ENCODE peak calls at places on chromosomes 2 and 18, in seven cellular contexts. M is ascending aorta, Q is heart left ventricle, E is lower lobe of right lung, X is GM23248, D is head of caudate nucleus, G is DMS79 treated with DMSO at 0.1 percent for 48 hours. P is an unnamed sample.

GRCh38 chr2:168661404-168661869 is 141.0 kb upstream of the NOSTRIN start:
- DNase-seq in M (no peak), Q (no peak), E (no peak), X (no peak), D (no peak), G (no peak), P (no peak)

GRCh38 chr2:3487028-3487425 is 32.3 kb downstream of the ADI1 start:
- DNase-seq in M (no peak), Q (no peak), E (peak; percentile 12), X (peak; percentile 13), D (no peak), G (no peak), P (no peak)

GRCh38 chr2:85705680-85706039 is 11.5 kb downstream of the GNLY start:
- DNase-seq in M (no peak), Q (no peak), E (peak; percentile 68), X (peak; percentile 94), D (no peak), G (peak; percentile 63), P (peak; percentile 98)

GRCh38 chr2:178008636-178009289 is 63.8 kb downstream of the PDE11A start:
- DNase-seq in M (no peak), Q (peak; percentile 46), E (no peak), X (peak; percentile 60), D (no peak), G (peak; percentile 91), P (peak; percentile 82)

GRCh38 chr18:79982736-79983135 is 5.6 kb downstream of the TXNL4A start:
- DNase-seq in M (no peak), Q (no peak), E (no peak), X (peak; percentile 31), D (peak; percentile 36), G (no peak), P (no peak)

GRCh38 chr2:8547284-8548064 is 134.4 kb upstream of the ID2 start:
- DNase-seq in M (no peak), Q (no peak), E (no peak), X (no peak), D (no peak), G (no peak), P (no peak)

GRCh38 chr2:230849633-230850357 is 14.9 kb upstream of the ITM2C start:
- DNase-seq in M (no peak), Q (no peak), E (peak; percentile 76), X (peak; percentile 30), D (no peak), G (no peak), P (no peak)

GRCh38 chr2:219624565-219624964 is 2.9 kb upstream of the SLC4A3 start:
- DNase-seq in M (no peak), Q (no peak), E (no peak), X (no peak), D (no peak), G (no peak), P (no peak)

GRCh38 chr18:63970803-63971191 is 916 bp downstream of the SERPINB8 start:
- DNase-seq in M (no peak), Q (peak; percentile 27), E (peak; percentile 79), X (peak; percentile 77), D (peak; percentile 43), G (peak; percentile 78), P (no peak)

GRCh38 chr2:12005886-12006681 is 259.7 kb downstream of the LPIN1 start:
- DNase-seq in M (no peak), Q (no peak), E (no peak), X (no peak), D (peak; percentile 14), G (no peak), P (peak; percentile 82)

GRCh38 chr2:240595381-240596079 is 9.0 kb downstream of the CAPN10 start:
- DNase-seq in M (peak; percentile 7), Q (no peak), E (peak; percentile 42), X (peak; percentile 31), D (no peak), G (no peak), P (no peak)